ENCODE peak calls at places on chromosome X, in seven cellular contexts. One of them, this sample, is unnamed.

GRCh38 chrX:136176399-136176825 is 29.1 kb downstream of the FHL1 start:
- DNase-seq in K562: no peak
- DNase-seq in SK-N-SH: no peak
- DNase-seq in HCT116: no peak
- DNase-seq in NT2/D1: no peak
- DNase-seq in HepG2: no peak
- DNase-seq in GM12878: no peak
- DNase-seq in this sample: no peak

GRCh38 chrX:103398321-103398937 is 22.1 kb downstream of the BEX3 start:
- DNase-seq in K562: peak; percentile 61
- DNase-seq in SK-N-SH: no peak
- DNase-seq in HCT116: peak; percentile 37
- DNase-seq in NT2/D1: no peak
- DNase-seq in HepG2: peak; percentile 34
- DNase-seq in GM12878: no peak
- DNase-seq in this sample: no peak

GRCh38 chrX:152155766-152156310 is 17.5 kb upstream of the MAGEA10 start:
- DNase-seq in K562: peak; percentile 50
- DNase-seq in SK-N-SH: no peak
- DNase-seq in HCT116: no peak
- DNase-seq in NT2/D1: no peak
- DNase-seq in HepG2: no peak
- DNase-seq in GM12878: no peak
- DNase-seq in this sample: no peak

GRCh38 chrX:42093756-42094155 is 170.4 kb upstream of the CASK start:
- DNase-seq in K562: no peak
- DNase-seq in SK-N-SH: no peak
- DNase-seq in HCT116: no peak
- DNase-seq in NT2/D1: no peak
- DNase-seq in HepG2: no peak
- DNase-seq in GM12878: peak; percentile 43
- DNase-seq in this sample: no peak

GRCh38 chrX:9530848-9531274 is 66.0 kb downstream of the TBL1X start:
- DNase-seq in K562: peak; percentile 85
- DNase-seq in SK-N-SH: peak; percentile 81
- DNase-seq in HCT116: no peak
- DNase-seq in NT2/D1: peak; percentile 91
- DNase-seq in HepG2: peak; percentile 60
- DNase-seq in GM12878: no peak
- DNase-seq in this sample: peak; percentile 84

GRCh38 chrX:16851827-16852226 is 18.3 kb downstream of the RBBP7 start:
- DNase-seq in K562: no peak
- DNase-seq in SK-N-SH: no peak
- DNase-seq in HCT116: no peak
- DNase-seq in NT2/D1: no peak
- DNase-seq in HepG2: no peak
- DNase-seq in GM12878: no peak
- DNase-seq in this sample: no peak

GRCh38 chrX:1464282-1465131 is 11.8 kb upstream of the ASMTL start:
- DNase-seq in K562: no peak
- DNase-seq in SK-N-SH: no peak
- DNase-seq in HCT116: no peak
- DNase-seq in NT2/D1: no peak
- DNase-seq in HepG2: no peak
- DNase-seq in GM12878: no peak
- DNase-seq in this sample: no peak

GRCh38 chrX:36957425-36958328 is 50.5 kb upstream of the FAM47C start:
- DNase-seq in K562: no peak
- DNase-seq in SK-N-SH: peak; percentile 36
- DNase-seq in HCT116: no peak
- DNase-seq in NT2/D1: peak; percentile 49
- DNase-seq in HepG2: no peak
- DNase-seq in GM12878: no peak
- DNase-seq in this sample: no peak

GRCh38 chrX:1918780-1919179 is 303.9 kb downstream of the ASMT start:
- DNase-seq in K562: no peak
- DNase-seq in SK-N-SH: no peak
- DNase-seq in HCT116: no peak
- DNase-seq in NT2/D1: no peak
- DNase-seq in HepG2: no peak
- DNase-seq in GM12878: no peak
- DNase-seq in this sample: no peak

GRCh38 chrX:131704136-131704695 is 160.3 kb downstream of the OR13H1 start:
- DNase-seq in K562: peak; percentile 5
- DNase-seq in SK-N-SH: peak; percentile 64
- DNase-seq in HCT116: no peak
- DNase-seq in NT2/D1: no peak
- DNase-seq in HepG2: no peak
- DNase-seq in GM12878: peak; percentile 87
- DNase-seq in this sample: no peak
- TF ChIP-seq YY1 in K562: no peak
- TF ChIP-seq YY1 in SK-N-SH: peak; percentile 87
- TF ChIP-seq YY1 in HCT116: no peak
- TF ChIP-seq YY1 in NT2/D1: no peak
- TF ChIP-seq YY1 in HepG2: no peak
- TF ChIP-seq YY1 in GM12878: peak; percentile 95
- TF ChIP-seq YY1 in this sample: no peak

GRCh38 chrX:23854122-23854521 is 53.6 kb downstream of the APOO start:
- DNase-seq in K562: no peak
- DNase-seq in SK-N-SH: no peak
- DNase-seq in HCT116: no peak
- DNase-seq in NT2/D1: no peak
- DNase-seq in HepG2: no peak
- DNase-seq in GM12878: no peak
- DNase-seq in this sample: no peak

GRCh38 chrX:23845316-23845932 is 62.3 kb downstream of the APOO start:
- DNase-seq in K562: peak; percentile 39
- DNase-seq in SK-N-SH: no peak
- DNase-seq in HCT116: no peak
- DNase-seq in NT2/D1: no peak
- DNase-seq in HepG2: peak; percentile 64
- DNase-seq in GM12878: no peak
- DNase-seq in this sample: no peak

GRCh38 chrX:23854945-23855344 is 52.8 kb downstream of the APOO start:
- DNase-seq in K562: no peak
- DNase-seq in SK-N-SH: no peak
- DNase-seq in HCT116: no peak
- DNase-seq in NT2/D1: no peak
- DNase-seq in HepG2: no peak
- DNase-seq in GM12878: no peak
- DNase-seq in this sample: no peak

GRCh38 chrX:23844502-23845138 is 61.6 kb downstream of the SAT1 start:
- DNase-seq in K562: peak; percentile 66
- DNase-seq in SK-N-SH: peak; percentile 41
- DNase-seq in HCT116: no peak
- DNase-seq in NT2/D1: no peak
- DNase-seq in HepG2: peak; percentile 65
- DNase-seq in GM12878: no peak
- DNase-seq in this sample: no peak

DNA sequence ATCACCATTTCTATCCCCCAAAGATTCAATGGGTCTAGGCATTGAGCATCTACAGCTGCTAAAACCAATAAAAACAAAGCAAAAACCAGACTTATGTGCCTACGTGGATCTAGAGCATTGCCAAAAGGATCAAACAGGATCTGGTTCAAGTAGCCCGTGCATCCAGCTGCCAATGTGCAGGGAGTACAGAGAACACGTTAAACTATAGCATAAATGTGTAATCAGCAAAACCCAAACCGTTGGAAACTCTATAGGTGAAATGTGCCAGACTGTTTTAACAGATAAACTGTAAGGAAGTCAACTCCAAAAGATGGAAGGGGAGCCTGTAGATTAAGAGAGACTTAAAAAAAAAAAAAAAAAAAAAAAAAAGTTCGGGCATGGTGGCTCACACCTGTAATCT is 58.5 kb downstream of the APOO start:
- DNase-seq in K562: peak; percentile 26
- DNase-seq in SK-N-SH: no peak
- DNase-seq in HCT116: no peak
- DNase-seq in NT2/D1: no peak
- DNase-seq in HepG2: no peak
- DNase-seq in GM12878: no peak
- DNase-seq in this sample: no peak
- TF ChIP-seq YY1 in K562: no peak
- TF ChIP-seq YY1 in SK-N-SH: no peak
- TF ChIP-seq YY1 in HCT116: no peak
- TF ChIP-seq YY1 in NT2/D1: no peak
- TF ChIP-seq YY1 in HepG2: no peak
- TF ChIP-seq YY1 in GM12878: no peak
- TF ChIP-seq YY1 in this sample: no peak

DNA sequence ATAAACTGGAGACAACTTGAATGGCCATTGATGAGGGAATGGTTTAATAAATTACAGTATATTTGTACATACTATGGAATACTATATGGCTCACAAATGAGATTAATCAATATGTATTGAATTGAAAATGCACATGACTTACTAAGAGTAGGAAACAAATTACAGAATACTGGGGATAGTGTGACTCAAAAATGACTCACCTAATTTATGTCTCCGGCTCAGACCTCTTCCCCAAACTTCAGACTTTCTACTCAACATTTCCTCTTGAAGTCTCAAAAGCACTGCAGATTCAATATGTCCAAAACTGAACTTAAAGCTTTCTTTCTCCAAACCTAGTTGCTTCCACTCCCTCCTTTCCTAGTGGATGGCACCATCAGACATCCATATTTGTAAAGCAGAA is 28.8 kb upstream of the GRIA3 start:
- DNase-seq in K562: no peak
- DNase-seq in SK-N-SH: no peak
- DNase-seq in HCT116: no peak
- DNase-seq in NT2/D1: no peak
- DNase-seq in HepG2: no peak
- DNase-seq in GM12878: no peak
- DNase-seq in this sample: no peak
- TF ChIP-seq YY1 in K562: no peak
- TF ChIP-seq YY1 in SK-N-SH: no peak
- TF ChIP-seq YY1 in HCT116: no peak
- TF ChIP-seq YY1 in NT2/D1: no peak
- TF ChIP-seq YY1 in HepG2: no peak
- TF ChIP-seq YY1 in GM12878: no peak
- TF ChIP-seq YY1 in this sample: no peak

GRCh38 chrX:53479295-53479694 is 45.1 kb upstream of the HSD17B10 start:
- DNase-seq in K562: peak; percentile 62
- DNase-seq in SK-N-SH: no peak
- DNase-seq in HCT116: no peak
- DNase-seq in NT2/D1: peak; percentile 49
- DNase-seq in HepG2: no peak
- DNase-seq in GM12878: no peak
- DNase-seq in this sample: no peak
- TF ChIP-seq YY1 in K562: no peak
- TF ChIP-seq YY1 in SK-N-SH: no peak
- TF ChIP-seq YY1 in HCT116: no peak
- TF ChIP-seq YY1 in NT2/D1: no peak
- TF ChIP-seq YY1 in HepG2: no peak
- TF ChIP-seq YY1 in GM12878: no peak
- TF ChIP-seq YY1 in this sample: no peak

DNA sequence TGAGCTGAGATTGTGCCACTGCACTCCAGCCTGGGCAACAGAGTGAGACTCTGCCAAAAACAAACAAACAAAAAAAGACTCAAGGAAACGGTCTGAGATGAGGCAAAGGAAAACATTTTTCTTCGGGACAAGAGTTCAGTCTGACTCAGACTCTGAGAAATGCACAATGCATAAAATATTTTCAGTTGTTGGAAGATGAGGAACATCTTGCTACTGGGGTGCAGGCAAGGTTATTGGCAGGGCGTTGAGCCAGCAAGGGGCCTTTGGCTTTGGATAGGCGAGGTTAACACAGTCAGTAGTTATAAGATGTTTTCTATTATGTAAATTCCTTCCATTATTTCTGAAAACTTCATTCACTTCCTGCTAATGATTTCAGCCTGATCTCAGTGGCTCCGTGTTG is 96.1 kb upstream of the VCX start:
- DNase-seq in K562: no peak
- DNase-seq in SK-N-SH: no peak
- DNase-seq in HCT116: no peak
- DNase-seq in NT2/D1: no peak
- DNase-seq in HepG2: no peak
- DNase-seq in GM12878: no peak
- DNase-seq in this sample: no peak
- TF ChIP-seq YY1 in K562: no peak
- TF ChIP-seq YY1 in SK-N-SH: no peak
- TF ChIP-seq YY1 in HCT116: no peak
- TF ChIP-seq YY1 in NT2/D1: no peak
- TF ChIP-seq YY1 in HepG2: no peak
- TF ChIP-seq YY1 in GM12878: no peak
- TF ChIP-seq YY1 in this sample: no peak

GRCh38 chrX:133609151-133609550 is 193.9 kb upstream of the GPC4 start:
- DNase-seq in K562: no peak
- DNase-seq in SK-N-SH: no peak
- DNase-seq in HCT116: no peak
- DNase-seq in NT2/D1: no peak
- DNase-seq in HepG2: no peak
- DNase-seq in GM12878: no peak
- DNase-seq in this sample: no peak

GRCh38 chrX:133610056-133610455 is 194.8 kb upstream of the GPC4 start:
- DNase-seq in K562: no peak
- DNase-seq in SK-N-SH: no peak
- DNase-seq in HCT116: no peak
- DNase-seq in NT2/D1: no peak
- DNase-seq in HepG2: no peak
- DNase-seq in GM12878: no peak
- DNase-seq in this sample: no peak

GRCh38 chrX:133608406-133608805 is 193.1 kb upstream of the GPC4 start:
- DNase-seq in K562: no peak
- DNase-seq in SK-N-SH: no peak
- DNase-seq in HCT116: no peak
- DNase-seq in NT2/D1: no peak
- DNase-seq in HepG2: no peak
- DNase-seq in GM12878: no peak
- DNase-seq in this sample: no peak

GRCh38 chrX:133606990-133607389 is 191.7 kb upstream of the GPC4 start:
- DNase-seq in K562: no peak
- DNase-seq in SK-N-SH: no peak
- DNase-seq in HCT116: no peak
- DNase-seq in NT2/D1: no peak
- DNase-seq in HepG2: no peak
- DNase-seq in GM12878: no peak
- DNase-seq in this sample: no peak

DNA sequence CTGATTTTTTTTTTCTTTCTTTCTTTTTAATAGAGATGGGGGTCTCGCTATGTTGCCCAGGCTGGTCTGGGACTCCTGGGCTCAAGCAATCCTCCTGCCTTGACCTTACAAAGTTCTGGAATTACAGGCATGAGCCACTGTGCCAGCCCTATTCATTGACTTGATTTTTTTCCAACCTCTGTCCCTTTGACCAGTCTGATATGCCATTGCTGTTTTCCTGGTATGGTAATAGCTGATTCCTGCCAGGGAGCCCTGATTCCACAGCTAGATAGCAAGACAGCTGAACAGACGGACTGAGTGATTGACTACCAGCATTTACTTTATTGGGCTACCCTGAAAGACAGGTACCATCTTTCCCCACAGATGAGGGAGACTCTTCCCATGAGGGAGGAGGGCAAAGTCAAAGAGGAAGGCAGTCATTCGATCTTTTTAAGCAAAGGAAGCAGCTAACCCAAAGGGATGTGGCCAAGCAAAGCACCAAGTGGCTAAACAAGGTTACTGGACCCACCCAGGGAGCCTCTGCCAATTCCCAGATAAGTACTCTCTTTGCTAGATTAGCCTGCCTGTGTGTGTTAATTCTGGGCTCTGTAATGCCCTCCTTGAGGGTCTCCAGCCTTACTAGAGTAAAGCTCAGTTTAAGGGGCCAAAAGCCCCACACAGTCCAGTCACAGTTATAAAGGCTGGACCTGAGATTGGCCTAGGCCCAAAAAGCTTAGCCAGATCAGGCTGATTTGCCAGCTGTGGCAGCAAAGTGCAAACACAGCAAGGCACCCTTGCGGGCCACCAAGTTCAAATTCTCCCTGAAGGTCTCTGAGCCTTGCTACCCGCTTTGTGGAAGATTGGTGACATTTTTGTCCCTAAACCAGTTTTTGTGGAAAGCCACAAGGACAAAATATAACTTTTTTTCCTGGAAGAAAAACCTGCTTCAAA is 192.4 kb upstream of the GPC4 start:
- DNase-seq in K562: no peak
- DNase-seq in SK-N-SH: no peak
- DNase-seq in HCT116: no peak
- DNase-seq in NT2/D1: no peak
- DNase-seq in HepG2: no peak
- DNase-seq in GM12878: no peak
- DNase-seq in this sample: no peak
- TF ChIP-seq YY1 in K562: no peak
- TF ChIP-seq YY1 in SK-N-SH: no peak
- TF ChIP-seq YY1 in HCT116: no peak
- TF ChIP-seq YY1 in NT2/D1: no peak
- TF ChIP-seq YY1 in HepG2: no peak
- TF ChIP-seq YY1 in GM12878: no peak
- TF ChIP-seq YY1 in this sample: no peak

This sample was measured in H1.